ENCODE peak calls at places on chromosomes 11 and 22, in ten cellular contexts. H is RWPE1; P is ELR; C is NCI-H1092; E is stimulated activated CD4-positive, alpha-beta T cell treated with anti-CD3 and anti-CD28 coated beads, Interleukin-1b, Interleukin-23, amount 100 ng/mL, for 24 hours; D is activated gamma-delta T cell; V is nephron progenitor cell; B is SHP77; L is GM23338; T is CD8-positive, alpha-beta T cell. I is an unnamed sample.

GRCh38 chr11:70915158-70915795 is 337.1 kb downstream of the SHANK2 start:
- DNase-seq in P (no peak), H (no peak), D (no peak), E (no peak), T (no peak), C (no peak), V (no peak), L (no peak), B (no peak), I (no peak)

GRCh38 chr22:25352294-25352680 is 132.8 kb downstream of the CRYBB2 start:
- DNase-seq in B (no peak), L (no peak), V (no peak), D (no peak), P (no peak), T (no peak), C (no peak), E (no peak), H (no peak), I (no peak)

GRCh38 chr11:126305699-126306098 is 1.8 kb downstream of the DCPS start:
- DNase-seq in D (no peak), L (no peak), P (no peak), E (no peak), T (no peak), B (no peak), H (no peak), V (no peak), C (no peak), I (no peak)

GRCh38 chr11:91966368-91966767 is 258.2 kb upstream of the FAT3 start:
- DNase-seq in C (no peak), B (no peak), V (no peak), T (no peak), L (no peak), E (no peak), D (no peak), P (no peak), H (no peak), I (no peak)

GRCh38 chr11:103109818-103110388 is 677 bp downstream of the DYNC2H1 start:
- DNase-seq in L (no peak), P (peak), T (no peak), B (peak), V (peak), E (no peak), D (no peak), C (no peak), H (no peak), I (no peak)

GRCh38 chr11:68962527-68963250 is 18.1 kb downstream of the MRGPRD start:
- DNase-seq in E (no peak), L (no peak), P (no peak), D (no peak), C (no peak), H (no peak), V (no peak), T (peak), B (peak), I (no peak)

GRCh38 chr22:35334010-35334409 is 34.3 kb downstream of the TOM1 start:
- DNase-seq in T (no peak), C (no peak), H (no peak), E (no peak), V (no peak), B (no peak), P (no peak), L (no peak), D (no peak), I (no peak)

GRCh38 chr11:44961894-44962293 is 11.2 kb upstream of the TP53I11 start:
- DNase-seq in V (no peak), D (no peak), L (no peak), T (no peak), H (no peak), B (no peak), P (no peak), C (no peak), E (no peak), I (no peak)

GRCh38 chr22:39524089-39524752 is 3.9 kb downstream of the ATF4 start:
- DNase-seq in C (no peak), E (no peak), B (no peak), T (no peak), D (no peak), P (no peak), H (no peak), L (no peak), V (no peak), I (no peak)

GRCh38 chr22:19568337-19569311 is 44.4 kb upstream of the CLDN5 start:
- DNase-seq in E (no peak), P (peak), D (no peak), V (no peak), T (no peak), B (peak), C (no peak), H (peak), L (no peak), I (no peak)

GRCh38 chr11:93895106-93895862 is 44.9 kb upstream of the VSTM5 start:
- DNase-seq in H (peak), E (no peak), C (peak), T (no peak), L (peak), V (peak), B (peak), P (peak), D (no peak), I (peak)

GRCh38 chr11:62025429-62026105 is 58.1 kb upstream of the FTH1 start:
- DNase-seq in C (no peak), D (no peak), P (peak), V (no peak), T (peak), B (no peak), L (no peak), H (peak), E (peak), I (peak)

GRCh38 chr11:121687961-121688566 is 235.3 kb upstream of the SORL1-AS1 start:
- DNase-seq in L (peak), E (no peak), B (no peak), T (no peak), V (peak), D (no peak), C (peak), H (no peak), P (peak), I (no peak)

GRCh38 chr22:37024339-37025157 is 5.0 kb downstream of the MPST start:
- DNase-seq in P (no peak), C (no peak), H (no peak), B (no peak), E (no peak), L (no peak), V (no peak), T (no peak), D (no peak), I (no peak)

GRCh38 chr11:131912127-131912526 is 541.7 kb downstream of the NTM start:
- DNase-seq in H (no peak), V (no peak), L (no peak), D (no peak), P (peak), E (no peak), T (no peak), C (no peak), B (no peak), I (no peak)

GRCh38 chr11:19673924-19674390 is 38.7 kb upstream of the NAV2 start:
- DNase-seq in B (no peak), V (peak), D (no peak), L (peak), C (peak), H (no peak), E (no peak), T (no peak), P (no peak), I (no peak)

GRCh38 chr11:100890779-100891178 is 203.7 kb downstream of the ARHGAP42 start:
- DNase-seq in L (no peak), P (peak), V (no peak), B (no peak), D (no peak), T (no peak), E (no peak), C (no peak), H (no peak), I (no peak)

GRCh38 chr22:31947296-31947695 is 3.0 kb downstream of the YWHAH start:
- DNase-seq in P (no peak), V (no peak), L (no peak), B (no peak), C (no peak), T (no peak), D (no peak), E (no peak), H (peak), I (peak)

GRCh38 chr11:68430801-68431200 is 29.8 kb upstream of the PPP6R3 start:
- DNase-seq in L (no peak), D (no peak), B (no peak), H (peak), P (no peak), E (no peak), V (no peak), T (no peak), C (no peak), I (no peak)

GRCh38 chr11:106950067-106950491 is 68.2 kb downstream of the GUCY1A2 start:
- DNase-seq in H (peak), P (no peak), E (no peak), T (no peak), B (peak), V (no peak), D (no peak), L (no peak), C (no peak), I (no peak)

GRCh38 chr11:32561835-32562234 is 21.8 kb upstream of the EIF3M start:
- DNase-seq in V (no peak), C (no peak), L (peak), H (no peak), P (no peak), T (no peak), E (no peak), D (no peak), B (no peak), I (no peak)

GRCh38 chr11:62445314-62445740 is 26.5 kb downstream of the SCGB1A1 start:
- DNase-seq in D (no peak), L (no peak), C (no peak), E (no peak), V (no peak), T (no peak), P (no peak), B (no peak), H (no peak), I (no peak)